ENCODE peak calls at places on chromosome 22, in nine cellular contexts. One of them, this sample, is unnamed.

GRCh38 chr22:30941363-30941740 is 27.2 kb downstream of the MORC2 start:
- DNase-seq in heart left ventricle: no peak
- DNase-seq in transverse colon: no peak
- DNase-seq in right cardiac atrium: no peak
- DNase-seq in fibroblast of lung: no peak
- DNase-seq in psoas muscle: no peak
- DNase-seq in aorta: no peak
- DNase-seq in esophagus muscularis mucosa: no peak
- DNase-seq in WERI-Rb-1: no peak
- DNase-seq in this sample: no peak

GRCh38 chr22:40040927-40041326 is 46.2 kb downstream of the FAM83F start:
- DNase-seq in heart left ventricle: peak; percentile 68
- DNase-seq in transverse colon: peak; percentile 27
- DNase-seq in right cardiac atrium: no peak
- DNase-seq in fibroblast of lung: no peak
- DNase-seq in psoas muscle: peak; percentile 33
- DNase-seq in aorta: no peak
- DNase-seq in esophagus muscularis mucosa: no peak
- DNase-seq in WERI-Rb-1: no peak
- DNase-seq in this sample: peak; percentile 39

GRCh38 chr22:24510694-24511625 is 15.8 kb downstream of the UPB1 start:
- DNase-seq in heart left ventricle: no peak
- DNase-seq in transverse colon: no peak
- DNase-seq in right cardiac atrium: no peak
- DNase-seq in fibroblast of lung: peak; percentile 75
- DNase-seq in psoas muscle: no peak
- DNase-seq in aorta: no peak
- DNase-seq in esophagus muscularis mucosa: no peak
- DNase-seq in WERI-Rb-1: no peak
- DNase-seq in this sample: no peak

GRCh38 chr22:17780741-17781318 is 6.6 kb upstream of the BID start:
- DNase-seq in heart left ventricle: no peak
- DNase-seq in transverse colon: no peak
- DNase-seq in right cardiac atrium: peak; percentile 3
- DNase-seq in fibroblast of lung: no peak
- DNase-seq in psoas muscle: no peak
- DNase-seq in aorta: no peak
- DNase-seq in esophagus muscularis mucosa: no peak
- DNase-seq in WERI-Rb-1: no peak
- DNase-seq in this sample: no peak

GRCh38 chr22:24060375-24060788 is 49.3 kb downstream of the CABIN1 start:
- DNase-seq in heart left ventricle: no peak
- DNase-seq in transverse colon: no peak
- DNase-seq in right cardiac atrium: peak; percentile 27
- DNase-seq in fibroblast of lung: peak; percentile 94
- DNase-seq in psoas muscle: no peak
- DNase-seq in aorta: no peak
- DNase-seq in esophagus muscularis mucosa: no peak
- DNase-seq in WERI-Rb-1: no peak
- DNase-seq in this sample: peak; percentile 84

GRCh38 chr22:30878516-30879365 is 89.8 kb downstream of the MORC2 start:
- DNase-seq in heart left ventricle: peak; percentile 55
- DNase-seq in transverse colon: no peak
- DNase-seq in right cardiac atrium: no peak
- DNase-seq in fibroblast of lung: no peak
- DNase-seq in psoas muscle: no peak
- DNase-seq in aorta: peak; percentile 73
- DNase-seq in esophagus muscularis mucosa: no peak
- DNase-seq in WERI-Rb-1: peak; percentile 22
- DNase-seq in this sample: no peak

GRCh38 chr22:45226681-45227186 is 14.0 kb downstream of the KIAA0930 start:
- DNase-seq in heart left ventricle: no peak
- DNase-seq in transverse colon: no peak
- DNase-seq in right cardiac atrium: no peak
- DNase-seq in fibroblast of lung: peak; percentile 37
- DNase-seq in psoas muscle: no peak
- DNase-seq in aorta: peak; percentile 73
- DNase-seq in esophagus muscularis mucosa: no peak
- DNase-seq in WERI-Rb-1: no peak
- DNase-seq in this sample: peak; percentile 95

GRCh38 chr22:45469573-45470383 is 32.9 kb upstream of the FBLN1 start:
- DNase-seq in heart left ventricle: no peak
- DNase-seq in transverse colon: no peak
- DNase-seq in right cardiac atrium: no peak
- DNase-seq in fibroblast of lung: peak; percentile 21
- DNase-seq in psoas muscle: no peak
- DNase-seq in aorta: peak; percentile 25
- DNase-seq in esophagus muscularis mucosa: no peak
- DNase-seq in WERI-Rb-1: no peak
- DNase-seq in this sample: no peak

GRCh38 chr22:44179989-44180705 is 578 bp upstream of the PARVG start:
- DNase-seq in heart left ventricle: no peak
- DNase-seq in transverse colon: no peak
- DNase-seq in right cardiac atrium: no peak
- DNase-seq in fibroblast of lung: no peak
- DNase-seq in psoas muscle: no peak
- DNase-seq in aorta: no peak
- DNase-seq in esophagus muscularis mucosa: no peak
- DNase-seq in WERI-Rb-1: no peak
- DNase-seq in this sample: no peak

GRCh38 chr22:38631724-38632123 is 24.5 kb downstream of the FAM227A start:
- DNase-seq in heart left ventricle: no peak
- DNase-seq in transverse colon: no peak
- DNase-seq in right cardiac atrium: no peak
- DNase-seq in fibroblast of lung: no peak
- DNase-seq in psoas muscle: no peak
- DNase-seq in aorta: no peak
- DNase-seq in esophagus muscularis mucosa: no peak
- DNase-seq in WERI-Rb-1: no peak
- DNase-seq in this sample: no peak

GRCh38 chr22:43946391-43946680 is 8.9 kb upstream of the SAMM50 start:
- DNase-seq in heart left ventricle: no peak
- DNase-seq in transverse colon: no peak
- DNase-seq in right cardiac atrium: no peak
- DNase-seq in fibroblast of lung: no peak
- DNase-seq in psoas muscle: no peak
- DNase-seq in aorta: no peak
- DNase-seq in esophagus muscularis mucosa: no peak
- DNase-seq in WERI-Rb-1: peak; percentile 29
- DNase-seq in this sample: no peak

GRCh38 chr22:37160037-37160436 is 10.3 kb upstream of the IL2RB start:
- DNase-seq in heart left ventricle: no peak
- DNase-seq in transverse colon: no peak
- DNase-seq in right cardiac atrium: no peak
- DNase-seq in fibroblast of lung: no peak
- DNase-seq in psoas muscle: no peak
- DNase-seq in aorta: no peak
- DNase-seq in esophagus muscularis mucosa: no peak
- DNase-seq in WERI-Rb-1: peak; percentile 25
- DNase-seq in this sample: no peak

GRCh38 chr22:30526656-30527055 is 19.9 kb downstream of the SEC14L6 start:
- DNase-seq in heart left ventricle: no peak
- DNase-seq in transverse colon: no peak
- DNase-seq in right cardiac atrium: no peak
- DNase-seq in fibroblast of lung: no peak
- DNase-seq in psoas muscle: no peak
- DNase-seq in aorta: no peak
- DNase-seq in esophagus muscularis mucosa: no peak
- DNase-seq in WERI-Rb-1: no peak
- DNase-seq in this sample: no peak

GRCh38 chr22:35375031-35375430 is 5.9 kb upstream of the HMOX1 start:
- DNase-seq in heart left ventricle: no peak
- DNase-seq in transverse colon: no peak
- DNase-seq in right cardiac atrium: no peak
- DNase-seq in fibroblast of lung: peak; percentile 86
- DNase-seq in psoas muscle: no peak
- DNase-seq in aorta: no peak
- DNase-seq in esophagus muscularis mucosa: no peak
- DNase-seq in WERI-Rb-1: no peak
- DNase-seq in this sample: peak; percentile 49

GRCh38 chr22:20199906-20200305 is 49.1 kb upstream of the CCDC188 start:
- DNase-seq in heart left ventricle: no peak
- DNase-seq in transverse colon: no peak
- DNase-seq in right cardiac atrium: no peak
- DNase-seq in fibroblast of lung: no peak
- DNase-seq in psoas muscle: no peak
- DNase-seq in aorta: no peak
- DNase-seq in esophagus muscularis mucosa: no peak
- DNase-seq in WERI-Rb-1: no peak
- DNase-seq in this sample: no peak
- H3K27me3 ChIP-seq in heart left ventricle: no peaks in the 10 kb centered on the region
- H3K27me3 ChIP-seq in transverse colon: no peaks in the 10 kb centered on the region
- H3K27me3 ChIP-seq in right cardiac atrium: no peaks in the 10 kb centered on the region
- H3K27me3 ChIP-seq in fibroblast of lung: peaks cover 15% of the 10 kb centered on the region
- H3K27me3 ChIP-seq in psoas muscle: no peaks in the 10 kb centered on the region
- H3K27me3 ChIP-seq in aorta: no peaks in the 10 kb centered on the region
- H3K27me3 ChIP-seq in esophagus muscularis mucosa: peaks cover 10% of the 10 kb centered on the region
- H3K27me3 ChIP-seq in WERI-Rb-1: no peaks in the 10 kb centered on the region
- H3K27me3 ChIP-seq in this sample: peaks cover 2% of the 10 kb centered on the region

DNA sequence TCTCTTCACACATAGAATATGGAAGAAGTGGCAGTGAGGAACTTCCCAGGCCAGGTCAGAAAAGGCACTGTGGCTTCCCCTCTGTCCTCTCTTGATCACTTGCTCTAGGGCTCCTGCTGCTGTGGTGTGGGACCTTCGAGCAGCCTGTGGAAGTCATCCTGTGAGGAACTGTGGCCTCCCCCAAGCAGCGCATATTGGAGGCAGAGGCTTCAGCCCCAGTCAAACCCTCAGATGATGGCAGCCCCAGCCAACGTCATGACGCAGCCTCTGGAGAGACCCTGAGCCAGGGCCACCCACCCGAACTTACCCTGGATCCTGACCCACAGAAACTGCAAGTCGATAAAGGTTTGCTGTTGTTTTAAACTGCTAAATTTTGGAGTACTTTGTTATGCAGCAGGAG is 444.9 kb downstream of the TBC1D22A start:
- DNase-seq in heart left ventricle: no peak
- DNase-seq in transverse colon: no peak
- DNase-seq in right cardiac atrium: no peak
- DNase-seq in fibroblast of lung: no peak
- DNase-seq in psoas muscle: no peak
- DNase-seq in aorta: peak; percentile 32
- DNase-seq in esophagus muscularis mucosa: no peak
- DNase-seq in WERI-Rb-1: no peak
- DNase-seq in this sample: no peak
- H3K9me3 ChIP-seq in heart left ventricle: no peaks in the 10 kb centered on the region
- H3K9me3 ChIP-seq in transverse colon: no peaks in the 10 kb centered on the region
- H3K9me3 ChIP-seq in right cardiac atrium: no peaks in the 10 kb centered on the region
- H3K9me3 ChIP-seq in fibroblast of lung: no peaks in the 10 kb centered on the region
- H3K9me3 ChIP-seq in psoas muscle: no peaks in the 10 kb centered on the region
- H3K9me3 ChIP-seq in aorta: no peaks in the 10 kb centered on the region
- H3K9me3 ChIP-seq in esophagus muscularis mucosa: no peaks in the 10 kb centered on the region
- H3K9me3 ChIP-seq in WERI-Rb-1: no peaks in the 10 kb centered on the region
- H3K9me3 ChIP-seq in this sample: no peaks in the 10 kb centered on the region

DNA sequence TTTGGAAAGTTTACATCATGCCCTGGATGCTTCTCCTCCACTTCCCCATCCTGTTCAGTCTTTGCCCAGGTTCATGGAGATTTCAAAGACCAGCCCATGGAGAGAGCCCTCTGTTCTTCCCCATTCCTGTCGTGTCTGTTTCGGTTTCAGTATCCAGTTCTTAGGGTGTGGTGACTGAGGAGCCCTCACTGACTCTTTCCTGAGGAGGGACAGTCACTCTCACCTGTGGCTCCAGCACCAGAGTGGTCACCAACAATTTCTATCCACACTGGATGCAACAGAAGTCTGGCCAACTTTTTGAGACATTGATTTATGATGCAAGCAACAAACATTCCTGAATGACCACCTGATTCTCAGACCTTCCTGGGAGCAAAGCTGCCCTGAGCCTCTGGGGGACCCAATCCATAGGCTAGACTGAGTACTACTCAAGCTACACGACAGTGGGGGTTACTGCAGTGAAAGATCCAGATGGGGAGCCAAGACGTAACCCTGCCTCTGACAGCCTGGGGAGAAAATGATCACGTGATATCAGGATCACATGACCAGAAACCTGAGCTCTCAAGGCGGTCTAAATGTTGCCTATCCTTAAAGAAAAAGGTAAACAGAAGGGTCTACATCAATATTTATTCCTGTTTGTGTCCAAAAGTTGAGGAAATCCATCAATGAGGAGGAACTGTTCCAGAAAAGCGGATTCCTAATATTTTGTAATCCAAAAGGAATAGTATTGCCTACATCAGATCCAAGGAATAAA is 76.2 kb upstream of the VPREB1 start:
- DNase-seq in heart left ventricle: no peak
- DNase-seq in transverse colon: peak; percentile 26
- DNase-seq in right cardiac atrium: no peak
- DNase-seq in fibroblast of lung: peak; percentile 37
- DNase-seq in psoas muscle: no peak
- DNase-seq in aorta: no peak
- DNase-seq in esophagus muscularis mucosa: peak; percentile 75
- DNase-seq in WERI-Rb-1: no peak
- DNase-seq in this sample: no peak
- H3K27me3 ChIP-seq in heart left ventricle: no peaks in the 10 kb centered on the region
- H3K27me3 ChIP-seq in transverse colon: no peaks in the 10 kb centered on the region
- H3K27me3 ChIP-seq in right cardiac atrium: no peaks in the 10 kb centered on the region
- H3K27me3 ChIP-seq in fibroblast of lung: no peaks in the 10 kb centered on the region
- H3K27me3 ChIP-seq in psoas muscle: peaks cover 11% of the 10 kb centered on the region
- H3K27me3 ChIP-seq in aorta: peaks cover 2% of the 10 kb centered on the region
- H3K27me3 ChIP-seq in esophagus muscularis mucosa: peaks cover 47% of the 10 kb centered on the region
- H3K27me3 ChIP-seq in WERI-Rb-1: peaks cover 3% of the 10 kb centered on the region
- H3K27me3 ChIP-seq in this sample: no peaks in the 10 kb centered on the region

GRCh38 chr22:46652930-46653331 is 32.7 kb downstream of the GRAMD4 start:
- DNase-seq in heart left ventricle: peak; percentile 62
- DNase-seq in transverse colon: no peak
- DNase-seq in right cardiac atrium: no peak
- DNase-seq in fibroblast of lung: peak; percentile 25
- DNase-seq in psoas muscle: no peak
- DNase-seq in aorta: no peak
- DNase-seq in esophagus muscularis mucosa: no peak
- DNase-seq in WERI-Rb-1: no peak
- DNase-seq in this sample: no peak
- H3K9me3 ChIP-seq in heart left ventricle: no peaks in the 10 kb centered on the region
- H3K9me3 ChIP-seq in transverse colon: no peaks in the 10 kb centered on the region
- H3K9me3 ChIP-seq in right cardiac atrium: no peaks in the 10 kb centered on the region
- H3K9me3 ChIP-seq in fibroblast of lung: no peaks in the 10 kb centered on the region
- H3K9me3 ChIP-seq in psoas muscle: no peaks in the 10 kb centered on the region
- H3K9me3 ChIP-seq in aorta: no peaks in the 10 kb centered on the region
- H3K9me3 ChIP-seq in esophagus muscularis mucosa: no peaks in the 10 kb centered on the region
- H3K9me3 ChIP-seq in WERI-Rb-1: no peaks in the 10 kb centered on the region
- H3K9me3 ChIP-seq in this sample: no peaks in the 10 kb centered on the region

DNA sequence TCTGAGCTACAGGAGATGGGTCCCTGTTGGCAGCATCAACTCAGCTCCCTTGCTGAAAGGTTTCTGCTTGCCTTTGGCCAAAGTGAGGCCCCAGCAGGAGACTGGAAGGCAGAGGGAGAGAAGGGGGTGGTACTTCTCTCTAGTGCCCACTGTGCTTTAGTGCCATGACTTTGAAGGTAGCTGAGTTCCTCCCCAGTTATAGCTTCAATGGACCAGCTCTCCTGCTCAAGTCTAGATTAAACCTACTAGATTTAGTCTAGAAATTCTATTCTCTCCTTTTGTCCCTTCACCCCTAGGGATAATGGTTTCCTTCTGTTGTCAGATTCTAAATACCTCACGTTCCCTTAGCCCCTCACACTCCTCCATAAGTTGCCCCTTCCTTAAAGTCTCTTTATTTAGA is 119.2 kb downstream of the TIMP3 start:
- DNase-seq in heart left ventricle: no peak
- DNase-seq in transverse colon: no peak
- DNase-seq in right cardiac atrium: no peak
- DNase-seq in fibroblast of lung: no peak
- DNase-seq in psoas muscle: no peak
- DNase-seq in aorta: no peak
- DNase-seq in esophagus muscularis mucosa: no peak
- DNase-seq in WERI-Rb-1: no peak
- DNase-seq in this sample: no peak
- H3K27me3 ChIP-seq in heart left ventricle: no peaks in the 10 kb centered on the region
- H3K27me3 ChIP-seq in transverse colon: no peaks in the 10 kb centered on the region
- H3K27me3 ChIP-seq in right cardiac atrium: no peaks in the 10 kb centered on the region
- H3K27me3 ChIP-seq in fibroblast of lung: peaks cover 3% of the 10 kb centered on the region
- H3K27me3 ChIP-seq in psoas muscle: peaks cover 11% of the 10 kb centered on the region
- H3K27me3 ChIP-seq in aorta: no peaks in the 10 kb centered on the region
- H3K27me3 ChIP-seq in esophagus muscularis mucosa: no peaks in the 10 kb centered on the region
- H3K27me3 ChIP-seq in WERI-Rb-1: no peaks in the 10 kb centered on the region
- H3K27me3 ChIP-seq in this sample: no peaks in the 10 kb centered on the region

GRCh38 chr22:47228767-47229166 is 466.3 kb downstream of the TBC1D22A start:
- DNase-seq in heart left ventricle: no peak
- DNase-seq in transverse colon: no peak
- DNase-seq in right cardiac atrium: no peak
- DNase-seq in fibroblast of lung: no peak
- DNase-seq in psoas muscle: no peak
- DNase-seq in aorta: no peak
- DNase-seq in esophagus muscularis mucosa: no peak
- DNase-seq in WERI-Rb-1: no peak
- DNase-seq in this sample: no peak
- H3K9me3 ChIP-seq in heart left ventricle: peaks cover 9% of the 10 kb centered on the region
- H3K9me3 ChIP-seq in transverse colon: no peaks in the 10 kb centered on the region
- H3K9me3 ChIP-seq in right cardiac atrium: peaks cover 9% of the 10 kb centered on the region
- H3K9me3 ChIP-seq in fibroblast of lung: no peaks in the 10 kb centered on the region
- H3K9me3 ChIP-seq in psoas muscle: peaks cover 10% of the 10 kb centered on the region
- H3K9me3 ChIP-seq in aorta: peaks cover 2% of the 10 kb centered on the region
- H3K9me3 ChIP-seq in esophagus muscularis mucosa: no peaks in the 10 kb centered on the region
- H3K9me3 ChIP-seq in WERI-Rb-1: peaks cover 4% of the 10 kb centered on the region
- H3K9me3 ChIP-seq in this sample: no peaks in the 10 kb centered on the region

This sample was measured in MG63.